ENCODE peak calls at places on chromosomes 4 and X, in five cellular contexts. W is K562, O is GM23338, Z is A549, Y is GM12878. N is an unnamed sample.

GRCh38 chrX:27591938-27592337 is 1.8 kb downstream of the DCAF8L2 start:
- DNase-seq in W (no peak), Z (no peak), Y (no peak), O (peak), N (no peak)

GRCh38 chrX:150935466-150935865 is 37.0 kb upstream of the CD99L2 start:
- DNase-seq in O (no peak), W (no peak), Z (peak), Y (no peak), N (no peak)

GRCh38 chrX:72054776-72055495 is 76.8 kb downstream of the RTL5 start:
- DNase-seq in Y (no peak), W (no peak), O (peak), Z (no peak), N (no peak)

GRCh38 chrX:13985697-13986435 is 43.8 kb downstream of the GEMIN8 start:
- DNase-seq in O (no peak), Y (no peak), W (no peak), Z (no peak), N (no peak)

GRCh38 chr4:8191136-8191747 is 7.8 kb upstream of the SH3TC1 start:
- DNase-seq in W (peak), O (no peak), Z (no peak), Y (peak), N (peak)

GRCh38 chr4:5921578-5921977 is 28.7 kb upstream of the CRMP1 start:
- DNase-seq in W (no peak), O (no peak), Z (no peak), Y (no peak), N (no peak)

GRCh38 chr4:139416073-139416673 is 37.7 kb upstream of the RAB33B start:
- DNase-seq in Z (peak), Y (no peak), O (peak), W (peak), N (peak)

GRCh38 chr4:42123071-42123644 is 29.3 kb downstream of the BEND4 start:
- DNase-seq in Y (no peak), O (no peak), Z (no peak), W (no peak), N (no peak)

GRCh38 chr4:6225469-6225868 is 25.1 kb upstream of the JAKMIP1 start:
- DNase-seq in Z (no peak), Y (no peak), W (no peak), O (peak), N (no peak)

GRCh38 chrX:96611619-96612362 is 72.9 kb upstream of the DIAPH2 start:
- DNase-seq in Y (no peak), Z (no peak), O (no peak), W (no peak), N (no peak)

GRCh38 chr4:5423670-5424069 is 284.7 kb downstream of the EVC2 start:
- DNase-seq in O (no peak), W (no peak), Y (no peak), Z (no peak), N (no peak)

GRCh38 chr4:138114434-138114833 is 127.7 kb downstream of the SLC7A11 start:
- DNase-seq in Z (no peak), Y (peak), W (no peak), O (no peak), N (no peak)

DNA sequence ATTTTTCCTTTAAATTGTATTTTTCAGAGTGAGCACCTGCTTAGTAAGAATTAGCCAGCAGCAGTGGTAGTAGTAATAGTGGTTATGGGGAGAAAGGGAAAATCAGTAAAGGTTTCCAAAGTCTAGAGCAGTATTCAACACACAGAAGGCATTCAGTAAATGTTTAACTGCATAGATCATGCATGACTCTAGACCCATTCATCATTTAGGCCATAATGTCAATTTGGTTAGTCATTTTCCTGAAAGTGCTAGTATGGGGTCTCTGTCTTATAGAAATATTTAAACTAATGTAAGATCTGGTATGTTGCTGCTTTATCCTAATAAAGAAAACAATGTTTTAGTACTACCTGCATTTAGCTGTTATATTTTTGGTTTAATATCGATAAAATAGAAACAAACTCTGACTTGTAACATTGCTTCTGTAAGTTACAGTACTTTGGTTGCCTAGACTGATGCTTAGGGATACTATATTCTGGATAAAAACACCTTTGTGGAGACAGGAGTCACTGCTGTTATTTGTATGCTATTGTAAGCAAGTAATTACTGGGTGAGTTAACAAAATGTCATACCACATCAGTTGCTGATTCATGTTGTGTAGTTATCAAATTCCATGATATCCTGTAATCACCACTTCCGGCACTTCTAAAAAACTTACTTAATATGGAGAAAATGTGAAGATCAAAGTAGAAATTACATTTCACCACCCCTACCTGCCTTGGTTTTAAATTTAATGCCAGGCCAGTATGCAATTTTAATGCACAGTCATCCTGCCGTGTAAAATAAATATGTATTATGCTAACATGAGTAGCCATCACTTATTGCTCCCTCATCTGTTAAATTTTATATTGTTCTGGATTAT is 115.8 kb upstream of the BMPR1B start:
- DNase-seq in W (no peak), Y (no peak), O (no peak), Z (peak), N (peak)
- H3K27ac ChIP-seq in W (no peak), Y (no peak), O (no peak), Z (peak), N (no peak)

GRCh38 chrX:132068405-132068804 is 45.3 kb downstream of the STK26 start:
- DNase-seq in Y (no peak), W (no peak), O (no peak), Z (no peak), N (no peak)

GRCh38 chrX:132071260-132071659 is 48.2 kb downstream of the STK26 start:
- DNase-seq in W (peak), Y (no peak), O (peak), Z (peak), N (peak)
- TF ChIP-seq JUNB in W (no peak), Y (no peak), O (no peak), Z (no peak), N (no peak)

GRCh38 chr4:152117054-152117453 is 356.2 kb upstream of the GATB start:
- DNase-seq in O (no peak), Y (no peak), W (no peak), Z (no peak), N (no peak)

GRCh38 chr4:152117501-152117900 is 356.7 kb upstream of the GATB start:
- DNase-seq in Z (no peak), W (no peak), Y (no peak), O (no peak), N (no peak)

GRCh38 chr4:152114562-152114961 is 353.8 kb upstream of the GATB start:
- DNase-seq in Y (no peak), O (no peak), Z (no peak), W (no peak), N (no peak)

GRCh38 chr4:152115121-152115520 is 354.3 kb upstream of the GATB start:
- DNase-seq in Z (no peak), W (no peak), Y (no peak), O (no peak), N (no peak)

GRCh38 chr4:152115794-152116193 is 355.0 kb upstream of the GATB start:
- DNase-seq in O (no peak), W (no peak), Z (no peak), Y (no peak), N (no peak)
- H3K27ac ChIP-seq in O (no peak), W (no peak), Z (no peak), Y (no peak), N (no peak)

GRCh38 chr4:119615068-119615744 is 13.4 kb downstream of the PDE5A start:
- DNase-seq in Y (no peak), Z (no peak), O (no peak), W (no peak), N (no peak)
- TF ChIP-seq JUNB in Y (no peak), Z (no peak), O (no peak), W (no peak), N (no peak)

GRCh38 chrX:69161371-69161770 is 3.9 kb downstream of the PJA1 start:
- DNase-seq in W (no peak), O (no peak), Z (no peak), Y (no peak), N (no peak)

GRCh38 chrX:69162466-69162865 is 2.8 kb downstream of the PJA1 start:
- DNase-seq in W (no peak), Z (no peak), Y (no peak), O (no peak), N (no peak)

GRCh38 chrX:69163936-69164741 is 1.1 kb downstream of the PJA1 start:
- DNase-seq in Z (no peak), W (peak), Y (no peak), O (peak), N (no peak)

GRCh38 chrX:69161786-69162349 is 3.4 kb downstream of the PJA1 start:
- DNase-seq in O (no peak), Y (no peak), W (no peak), Z (no peak), N (no peak)

GRCh38 chrX:69165116-69165651 is at the start of gene PJA1:
- DNase-seq in Y (no peak), O (peak), Z (peak), W (peak), N (peak)
- H3K27ac ChIP-seq in Y (peak), O (no peak), Z (peak), W (no peak), N (no peak)

N was measured in HepG2.